ENCODE peak calls at places on chromosomes 13 and 19, in six cellular contexts. Z, R, V, H, M and X are unnamed samples. For H3K27me3, the result is how much of the 10 kb centered on the place peaks cover.

GRCh38 chr13:72341904-72342303 is 385.5 kb downstream of the MZT1 start:
- DNase-seq in Z (no peak), R (no peak), V (no peak), H (peak), M (peak), X (no peak)

GRCh38 chr19:10271543-10272086 is 695 bp downstream of the ICAM1 start:
- DNase-seq in Z (no peak), R (no peak), V (no peak), H (no peak), M (no peak), X (no peak)

GRCh38 chr19:14434543-14435319 is 1.6 kb downstream of the PKN1 start:
- DNase-seq in Z (no peak), R (peak), V (no peak), H (no peak), M (peak), X (no peak)

GRCh38 chr13:97257800-97258799 is 36.0 kb downstream of the MBNL2 start:
- DNase-seq in Z (peak), R (no peak), V (no peak), H (peak), M (peak), X (no peak)

GRCh38 chr13:21967871-21968270 is 297.0 kb downstream of the FGF9 start:
- DNase-seq in Z (no peak), R (no peak), V (no peak), H (no peak), M (no peak), X (no peak)

GRCh38 chr13:110382229-110382628 is 75.1 kb downstream of the COL4A2 start:
- DNase-seq in Z (no peak), R (no peak), V (no peak), H (no peak), M (no peak), X (no peak)

GRCh38 chr19:3980353-3981251 is 4.7 kb downstream of the EEF2 start:
- DNase-seq in Z (no peak), R (no peak), V (no peak), H (no peak), M (no peak), X (no peak)

GRCh38 chr19:52566588-52566987 is 3.5 kb upstream of the ZNF701 start:
- DNase-seq in Z (no peak), R (no peak), V (no peak), H (no peak), M (no peak), X (peak)

GRCh38 chr19:33631628-33631995 is 9.9 kb downstream of the CHST8 start:
- DNase-seq in Z (no peak), R (peak), V (no peak), H (no peak), M (no peak), X (no peak)

GRCh38 chr13:40553356-40553755 is 113.1 kb downstream of the FOXO1 start:
- DNase-seq in Z (no peak), R (no peak), V (no peak), H (no peak), M (no peak), X (no peak)

GRCh38 chr13:107585466-107585865 is 629.9 kb downstream of the LIG4 start:
- DNase-seq in Z (no peak), R (no peak), V (no peak), H (no peak), M (no peak), X (no peak)

GRCh38 chr13:84946144-84946543 is 853.1 kb downstream of the SLITRK6 start:
- DNase-seq in Z (no peak), R (no peak), V (no peak), H (no peak), M (no peak), X (no peak)

GRCh38 chr13:27446986-27447583 is 3.3 kb downstream of the MTIF3 start:
- DNase-seq in Z (no peak), R (no peak), V (no peak), H (no peak), M (no peak), X (no peak)

GRCh38 chr13:49457221-49457620 is 13.1 kb downstream of the SETDB2 start:
- DNase-seq in Z (no peak), R (no peak), V (no peak), H (no peak), M (no peak), X (no peak)

GRCh38 chr13:40084934-40085333 is 429.5 kb downstream of the COG6 start:
- DNase-seq in Z (no peak), R (no peak), V (no peak), H (no peak), M (no peak), X (no peak)

GRCh38 chr13:89568746-89569145 is 1778.7 kb upstream of the MIR17HG start:
- DNase-seq in Z (no peak), R (no peak), V (no peak), H (no peak), M (no peak), X (no peak)

GRCh38 chr13:89571676-89572075 is 1775.8 kb upstream of the MIR17HG start:
- DNase-seq in Z (no peak), R (no peak), V (no peak), H (peak), M (no peak), X (no peak)

GRCh38 chr13:89567025-89567424 is 1780.5 kb upstream of the MIR17HG start:
- DNase-seq in Z (no peak), R (no peak), V (no peak), H (no peak), M (no peak), X (no peak)

GRCh38 chr13:89568276-89568675 is 1779.2 kb upstream of the MIR17HG start:
- DNase-seq in Z (no peak), R (no peak), V (no peak), H (no peak), M (no peak), X (no peak)

GRCh38 chr13:89565711-89566110 is 1781.8 kb upstream of the MIR17HG start:
- DNase-seq in Z (no peak), R (no peak), V (no peak), H (no peak), M (no peak), X (no peak)
- TF ChIP-seq POLR2AphosphoS5 in Z (no peak), R (no peak), V (no peak), H (no peak), M (no peak), X (no peak)

GRCh38 chr13:99931462-99931861 is 40.1 kb downstream of the ZIC5 start:
- DNase-seq in Z (no peak), R (no peak), V (no peak), H (peak), M (no peak), X (no peak)

GRCh38 chr13:99926014-99926731 is 45.4 kb downstream of the ZIC5 start:
- DNase-seq in Z (peak), R (peak), V (no peak), H (no peak), M (no peak), X (no peak)

GRCh38 chr13:99932912-99933311 is 38.7 kb downstream of the ZIC5 start:
- DNase-seq in Z (no peak), R (no peak), V (no peak), H (no peak), M (no peak), X (no peak)

GRCh38 chr13:99930925-99931324 is 40.6 kb downstream of the ZIC5 start:
- DNase-seq in Z (no peak), R (no peak), V (no peak), H (no peak), M (no peak), X (no peak)

GRCh38 chr13:99929866-99930265 is 41.7 kb downstream of the ZIC5 start:
- DNase-seq in Z (no peak), R (no peak), V (no peak), H (no peak), M (no peak), X (no peak)
- H3K27me3 ChIP-seq in Z (under half), R (under half), V (under half), H (under half), M (under half), X (under half)

DNA sequence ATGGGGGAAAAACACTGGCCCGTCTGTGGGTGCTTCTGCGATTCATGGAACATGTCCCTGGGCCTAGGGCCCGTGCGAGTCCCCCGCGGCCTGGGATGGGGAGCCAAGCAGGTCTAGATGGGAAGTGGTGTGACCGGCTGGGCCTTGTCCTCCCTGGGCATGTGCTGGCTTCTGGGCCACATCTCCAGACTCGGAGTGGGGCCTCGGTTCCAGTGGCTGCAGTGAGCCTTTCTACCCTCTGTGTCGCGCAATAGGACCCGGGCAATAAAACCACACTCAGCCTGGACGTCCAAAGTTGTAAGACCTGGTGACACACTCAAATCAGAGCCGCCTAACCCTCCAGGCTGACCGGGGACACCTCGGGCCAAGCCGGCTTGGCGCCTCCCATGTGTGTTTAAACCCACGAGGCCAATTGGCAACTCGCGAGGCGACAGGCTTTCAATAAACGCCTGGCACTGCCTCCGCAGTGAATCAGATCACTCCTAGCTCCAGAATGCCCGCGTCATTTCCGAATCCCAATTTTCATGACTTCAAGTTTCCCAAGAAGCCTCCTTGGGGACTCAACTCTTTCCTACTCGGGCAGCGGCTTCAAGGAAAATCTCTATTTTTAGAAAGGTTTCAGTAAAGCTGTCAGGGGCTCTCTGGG is 57.3 kb downstream of the KLF2 start:
- DNase-seq in Z (no peak), R (no peak), V (no peak), H (no peak), M (no peak), X (no peak)
- TF ChIP-seq POLR2AphosphoS5 in Z (no peak), R (peak), V (peak), H (no peak), M (no peak), X (no peak)

GRCh38 chr19:35959968-35960320 is 23.8 kb downstream of the LRFN3 start:
- DNase-seq in Z (no peak), R (no peak), V (no peak), H (peak), M (no peak), X (no peak)
- H3K27me3 ChIP-seq in Z (under half), R (under half), V (under half), H (under half), M (under half), X (under half)

GRCh38 chr19:29702161-29702957 is 12.7 kb downstream of the C19orf12 start:
- DNase-seq in Z (no peak), R (no peak), V (no peak), H (no peak), M (no peak), X (no peak)

GRCh38 chr19:29699861-29700260 is 15.2 kb downstream of the C19orf12 start:
- DNase-seq in Z (no peak), R (no peak), V (no peak), H (no peak), M (no peak), X (no peak)

GRCh38 chr19:29705706-29706105 is 9.4 kb downstream of the C19orf12 start:
- DNase-seq in Z (no peak), R (no peak), V (no peak), H (no peak), M (no peak), X (no peak)

GRCh38 chr19:29704562-29705558 is 10.2 kb downstream of the C19orf12 start:
- DNase-seq in Z (no peak), R (no peak), V (no peak), H (no peak), M (no peak), X (no peak)

GRCh38 chr19:29702958-29703320 is 12.1 kb downstream of the C19orf12 start:
- DNase-seq in Z (no peak), R (no peak), V (no peak), H (no peak), M (no peak), X (no peak)
- TF ChIP-seq POLR2AphosphoS5 in Z (no peak), R (no peak), V (no peak), H (no peak), M (no peak), X (no peak)

GRCh38 chr19:13095934-13096890 is 6.4 kb downstream of the LYL1 start:
- DNase-seq in Z (no peak), R (no peak), V (no peak), H (peak), M (peak), X (no peak)

GRCh38 chr19:13099073-13099999 is 3.3 kb downstream of the LYL1 start:
- DNase-seq in Z (no peak), R (peak), V (no peak), H (peak), M (no peak), X (no peak)

GRCh38 chr19:13096968-13097330 is 5.7 kb downstream of the LYL1 start:
- DNase-seq in Z (no peak), R (no peak), V (no peak), H (no peak), M (no peak), X (no peak)

GRCh38 chr19:13098291-13099072 is 4.2 kb downstream of the LYL1 start:
- DNase-seq in Z (no peak), R (no peak), V (no peak), H (peak), M (no peak), X (no peak)

DNA sequence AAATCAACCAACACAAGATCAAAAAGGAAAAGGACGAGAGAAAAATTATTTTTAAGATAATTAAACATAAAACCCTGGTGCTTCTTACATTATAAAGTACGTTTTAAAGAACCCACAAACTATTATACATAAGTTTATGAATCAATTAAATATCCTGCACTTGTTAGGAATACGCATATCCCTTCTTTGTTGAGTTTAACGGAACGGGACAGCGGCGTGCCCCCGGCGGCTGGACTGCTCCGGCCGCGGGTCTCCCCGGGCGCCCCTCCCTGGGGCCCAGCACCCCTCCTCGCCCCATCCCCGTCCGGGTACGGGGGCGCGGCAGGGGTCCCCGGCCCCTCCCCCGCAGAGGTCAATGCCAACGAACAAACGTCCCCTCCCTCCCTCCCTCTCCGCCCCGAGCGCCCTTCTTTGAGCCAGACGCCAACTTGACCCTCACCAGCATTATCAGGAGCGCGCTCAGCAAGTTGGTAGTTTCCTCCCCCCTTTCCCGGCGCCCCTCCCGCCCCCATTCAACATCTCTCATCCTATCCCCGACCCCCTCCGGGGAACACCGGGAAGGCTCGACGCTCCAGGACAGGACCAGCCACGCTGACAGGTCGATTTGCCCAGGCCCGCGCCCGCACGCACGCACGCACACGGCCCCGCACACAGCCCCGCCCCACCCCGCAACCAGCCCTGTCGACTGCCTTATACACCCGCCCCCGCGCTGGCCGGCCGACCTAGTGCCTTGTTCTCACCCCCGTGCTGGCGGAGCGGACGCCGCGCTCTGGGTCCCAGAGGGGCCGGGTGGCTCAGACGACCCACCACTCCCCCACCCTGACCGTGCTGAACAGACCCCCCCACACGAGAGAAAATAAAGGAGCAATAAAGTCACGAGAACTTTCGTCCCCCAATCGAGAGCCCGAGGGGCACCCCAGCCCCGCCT is 5.1 kb downstream of the LYL1 start:
- DNase-seq in Z (no peak), R (no peak), V (no peak), H (peak), M (no peak), X (no peak)
- H3K27me3 ChIP-seq in Z (under half), R (under half), V (under half), H (half or more), M (under half), X (under half)